ENCODE peak calls at places on chromosome 5, in ten cellular contexts. E is IMR-90, I is brain microvascular endothelial cell, G is foreskin fibroblast, J is glutamatergic neuron, S is AG04449, R is astrocyte of the spinal cord, P is mesothelial cell of epicardium, H is neural progenitor cell, X is pancreas. K is an unnamed sample.

GRCh38 chr5:119347996-119348395 is 7.8 kb upstream of the TNFAIP8 start:
- DNase-seq in E (peak), I (no peak), G (peak), J (no peak), S (no peak), R (peak), P (no peak), H (no peak), X (no peak), K (peak)

GRCh38 chr5:138263581-138263980 is 10.8 kb downstream of the GFRA3 start:
- DNase-seq in E (no peak), I (no peak), G (no peak), J (no peak), S (no peak), R (no peak), P (no peak), H (no peak), X (no peak), K (no peak)

GRCh38 chr5:95861221-95861857 is 38.8 kb upstream of the GLRX start:
- DNase-seq in E (peak), I (peak), G (peak), J (no peak), S (peak), R (peak), P (no peak), H (no peak), X (peak), K (peak)

GRCh38 chr5:119031905-119032304 is 39.0 kb upstream of the DMXL1 start:
- DNase-seq in E (no peak), I (peak), G (no peak), J (no peak), S (no peak), R (no peak), P (no peak), H (no peak), X (no peak), K (no peak)

GRCh38 chr5:1016036-1016435 is 7.4 kb downstream of the NKD2 start:
- DNase-seq in E (no peak), I (no peak), G (no peak), J (peak), S (no peak), R (no peak), P (no peak), H (no peak), X (no peak), K (no peak)

GRCh38 chr5:79924936-79925893 is 65.8 kb downstream of the MTX3 start:
- DNase-seq in E (peak), I (no peak), G (peak), J (peak), S (no peak), R (no peak), P (no peak), H (peak), X (no peak), K (no peak)

GRCh38 chr5:72412283-72413055 is 92.3 kb downstream of the PTCD2 start:
- DNase-seq in E (peak), I (peak), G (no peak), J (no peak), S (peak), R (peak), P (no peak), H (no peak), X (no peak), K (no peak)

GRCh38 chr5:117455236-117456233 is 880.9 kb upstream of the SEMA6A start:
- DNase-seq in E (no peak), I (no peak), G (no peak), J (no peak), S (no peak), R (no peak), P (no peak), H (peak), X (peak), K (no peak)

GRCh38 chr5:96427823-96428222 is 5.2 kb downstream of the PCSK1 start:
- DNase-seq in E (peak), I (peak), G (no peak), J (no peak), S (no peak), R (peak), P (no peak), H (peak), X (no peak), K (no peak)

GRCh38 chr5:145830594-145830993 is 4.5 kb downstream of the PRELID2 start:
- DNase-seq in E (peak), I (no peak), G (peak), J (no peak), S (peak), R (peak), P (no peak), H (no peak), X (no peak), K (peak)

GRCh38 chr5:111680737-111681413 is 76.1 kb downstream of the NREP start:
- DNase-seq in E (peak), I (peak), G (peak), J (no peak), S (peak), R (peak), P (peak), H (no peak), X (peak), K (peak)

GRCh38 chr5:2203774-2204173 is 321.0 kb upstream of the IRX4 start:
- DNase-seq in E (no peak), I (no peak), G (no peak), J (no peak), S (no peak), R (no peak), P (no peak), H (no peak), X (no peak), K (no peak)

GRCh38 chr5:18393546-18393945 is 759.3 kb downstream of the TAF11L14 start:
- DNase-seq in E (no peak), I (no peak), G (no peak), J (no peak), S (no peak), R (no peak), P (no peak), H (no peak), X (no peak), K (no peak)

GRCh38 chr5:143205386-143205785 is 198.1 kb downstream of the NR3C1 start:
- DNase-seq in E (peak), I (peak), G (peak), J (no peak), S (peak), R (peak), P (no peak), H (no peak), X (no peak), K (peak)

GRCh38 chr5:110258460-110258859 is 468.0 kb downstream of the TMEM232 start:
- DNase-seq in E (no peak), I (peak), G (peak), J (peak), S (peak), R (peak), P (no peak), H (peak), X (no peak), K (peak)

GRCh38 chr5:55908804-55909203 is 57.6 kb downstream of the IL31RA start:
- DNase-seq in E (no peak), I (no peak), G (no peak), J (no peak), S (peak), R (no peak), P (no peak), H (no peak), X (no peak), K (no peak)

GRCh38 chr5:58849995-58850667 is 267.3 kb downstream of the RAB3C start:
- DNase-seq in E (peak), I (peak), G (no peak), J (no peak), S (no peak), R (peak), P (peak), H (peak), X (peak), K (no peak)

GRCh38 chr5:133466551-133467324 is 145.6 kb downstream of the FSTL4 start:
- DNase-seq in E (no peak), I (no peak), G (no peak), J (no peak), S (no peak), R (no peak), P (no peak), H (no peak), X (no peak), K (no peak)

GRCh38 chr5:176614805-176615478 is 5.0 kb upstream of the GPRIN1 start:
- DNase-seq in E (peak), I (peak), G (peak), J (no peak), S (no peak), R (peak), P (no peak), H (no peak), X (no peak), K (no peak)

GRCh38 chr5:85843535-85843934 is 774.2 kb upstream of the COX7C start:
- DNase-seq in E (no peak), I (no peak), G (no peak), J (no peak), S (no peak), R (no peak), P (no peak), H (no peak), X (no peak), K (no peak)

GRCh38 chr5:32326216-32326772 is 13.6 kb upstream of the MTMR12 start:
- DNase-seq in E (peak), I (peak), G (peak), J (no peak), S (no peak), R (peak), P (no peak), H (no peak), X (no peak), K (no peak)

GRCh38 chr5:115374057-115374775 is 77.8 kb upstream of the CCDC112 start:
- DNase-seq in E (no peak), I (no peak), G (no peak), J (no peak), S (no peak), R (no peak), P (no peak), H (no peak), X (peak), K (no peak)

GRCh38 chr5:76607353-76607871 is 15.8 kb downstream of the F2RL2 start:
- DNase-seq in E (peak), I (no peak), G (no peak), J (no peak), S (no peak), R (peak), P (no peak), H (peak), X (no peak), K (no peak)

GRCh38 chr5:148912714-148913398 is 86.4 kb downstream of the ADRB2 start:
- DNase-seq in E (peak), I (peak), G (peak), J (no peak), S (peak), R (peak), P (peak), H (peak), X (no peak), K (peak)
- TF ChIP-seq CTCF in E (peak), I (peak), G (no peak), J (no peak), S (peak), R (peak), P (no peak), H (peak), X (peak), K (peak)

GRCh38 chr5:157740211-157740610 is 3.3 kb upstream of the LSM11 start:
- DNase-seq in E (no peak), I (no peak), G (no peak), J (no peak), S (no peak), R (no peak), P (no peak), H (peak), X (no peak), K (no peak)
- TF ChIP-seq CTCF in E (peak), I (peak), G (peak), J (peak), S (peak), R (peak), P (no peak), H (peak), X (peak), K (peak)

GRCh38 chr5:66867622-66868322 is 271.6 kb downstream of the MAST4 start:
- DNase-seq in E (no peak), I (no peak), G (no peak), J (no peak), S (no peak), R (no peak), P (no peak), H (no peak), X (no peak), K (no peak)

GRCh38 chr5:66873990-66874389 is 277.8 kb downstream of the MAST4 start:
- DNase-seq in E (no peak), I (no peak), G (no peak), J (no peak), S (no peak), R (no peak), P (no peak), H (no peak), X (no peak), K (no peak)

GRCh38 chr5:66872688-66873333 is 276.6 kb downstream of the MAST4 start:
- DNase-seq in E (no peak), I (no peak), G (no peak), J (no peak), S (no peak), R (no peak), P (no peak), H (peak), X (no peak), K (no peak)

GRCh38 chr5:66871651-66872050 is 275.5 kb downstream of the MAST4 start:
- DNase-seq in E (no peak), I (no peak), G (no peak), J (no peak), S (no peak), R (no peak), P (no peak), H (no peak), X (no peak), K (no peak)

GRCh38 chr5:66869347-66869746 is 273.2 kb downstream of the MAST4 start:
- DNase-seq in E (no peak), I (no peak), G (no peak), J (no peak), S (no peak), R (no peak), P (no peak), H (no peak), X (no peak), K (no peak)
- TF ChIP-seq CTCF in E (no peak), I (no peak), G (no peak), J (no peak), S (no peak), R (no peak), P (no peak), H (no peak), X (no peak), K (no peak)

GRCh38 chr5:124747770-124748686 is 1.6 kb upstream of the ZNF608 start:
- DNase-seq in E (peak), I (no peak), G (peak), J (no peak), S (no peak), R (no peak), P (no peak), H (peak), X (no peak), K (no peak)

GRCh38 chr5:124746916-124747769 is 704 bp upstream of the ZNF608 start:
- DNase-seq in E (peak), I (peak), G (peak), J (peak), S (no peak), R (peak), P (peak), H (peak), X (peak), K (peak)

GRCh38 chr5:124751031-124751430 is 4.6 kb upstream of the ZNF608 start:
- DNase-seq in E (no peak), I (no peak), G (no peak), J (no peak), S (no peak), R (no peak), P (no peak), H (no peak), X (no peak), K (no peak)

GRCh38 chr5:124746252-124746915 is at the start of gene ZNF608:
- DNase-seq in E (peak), I (peak), G (peak), J (no peak), S (no peak), R (peak), P (no peak), H (peak), X (peak), K (no peak)

DNA sequence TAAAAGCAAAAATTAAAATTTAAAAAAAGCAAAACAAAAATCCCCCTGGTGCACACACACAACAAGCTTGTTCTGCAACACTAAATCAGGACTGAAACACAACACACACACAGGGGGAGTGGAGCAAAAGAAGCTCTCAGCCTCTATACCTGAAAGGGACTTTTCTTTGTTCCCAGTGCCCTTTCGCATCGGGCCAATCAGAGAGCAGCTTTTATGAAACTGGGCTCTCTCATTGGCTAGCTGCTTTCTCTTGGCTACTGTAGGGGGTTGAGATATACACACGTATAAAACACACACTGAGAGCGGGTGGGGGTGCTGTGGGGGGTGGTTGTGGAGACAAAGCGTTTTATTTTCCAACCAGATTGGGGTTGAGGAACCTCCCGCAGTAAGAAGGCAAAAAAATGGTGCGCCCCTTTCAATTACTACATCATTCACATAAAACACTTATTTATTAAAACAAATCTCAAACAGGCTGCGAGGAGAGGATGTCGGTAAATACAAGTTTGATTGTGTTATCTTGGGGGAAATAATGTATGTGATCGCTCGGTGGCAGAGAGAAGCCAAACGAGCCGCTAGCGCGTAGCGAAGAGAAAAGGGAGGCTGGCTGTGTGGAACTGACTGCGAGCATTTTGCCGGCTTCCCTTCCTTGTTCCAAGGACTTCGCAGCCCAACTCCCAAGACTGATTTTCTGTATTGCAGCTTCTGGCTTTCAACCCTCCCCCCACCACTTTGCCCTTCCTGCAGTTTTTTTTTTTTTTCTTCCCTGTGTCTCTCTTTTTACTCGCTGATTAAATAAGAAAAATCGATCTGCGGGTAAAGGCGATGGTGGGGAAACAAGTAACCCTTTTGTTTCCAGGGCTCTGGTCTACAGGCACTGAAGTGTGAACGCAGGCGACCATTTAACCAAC is 2.5 kb upstream of the ZNF608 start:
- DNase-seq in E (peak), I (peak), G (peak), J (peak), S (no peak), R (peak), P (peak), H (peak), X (peak), K (peak)
- TF ChIP-seq CTCF in E (no peak), I (no peak), G (no peak), J (no peak), S (no peak), R (no peak), P (no peak), H (no peak), X (no peak), K (no peak)

DNA sequence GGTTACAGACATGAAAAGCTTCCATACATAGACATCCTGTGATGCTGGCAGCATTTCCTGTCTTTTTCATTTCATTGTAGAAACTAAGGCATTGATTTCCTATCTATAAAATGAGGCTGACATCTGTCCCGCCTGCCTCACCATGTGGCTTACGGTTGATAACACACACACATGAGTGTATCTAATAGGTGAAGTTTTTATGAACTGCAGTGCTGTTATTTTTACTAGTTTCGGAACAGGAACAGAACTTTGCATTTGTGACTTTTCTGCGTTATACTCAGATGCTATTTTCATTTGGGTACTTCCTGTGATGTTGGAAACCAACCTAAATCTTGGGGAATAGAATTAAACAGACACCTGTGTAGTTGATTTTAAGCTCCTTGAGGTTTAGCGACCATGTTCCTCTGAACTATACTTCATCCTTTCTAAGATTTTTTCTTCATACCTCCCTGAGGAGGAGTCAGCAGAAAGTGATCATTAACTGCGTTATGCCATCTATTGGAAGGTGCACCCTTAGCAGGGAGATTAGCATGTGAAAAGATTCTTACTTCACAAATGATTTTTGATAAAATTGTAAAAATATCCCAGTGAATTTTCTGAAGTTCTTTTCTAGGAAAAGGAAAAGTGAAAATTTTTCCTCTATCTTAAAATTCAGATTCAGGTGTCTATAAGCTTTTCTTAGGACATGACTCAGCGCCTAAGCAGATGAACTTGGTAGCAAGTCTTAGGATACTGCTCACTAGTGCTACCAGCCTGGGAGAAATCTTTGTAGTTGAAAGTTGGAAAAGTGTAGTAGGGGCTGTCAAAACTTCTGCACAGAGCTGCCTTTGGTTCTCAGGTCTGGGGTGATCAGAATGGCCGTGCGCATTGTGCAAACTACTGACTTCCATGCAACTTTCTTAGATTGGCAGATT is 134.5 kb downstream of the TRIO start:
- DNase-seq in E (no peak), I (no peak), G (no peak), J (no peak), S (no peak), R (no peak), P (no peak), H (no peak), X (no peak), K (no peak)
- TF ChIP-seq CTCF in E (no peak), I (no peak), G (no peak), J (no peak), S (no peak), R (no peak), P (no peak), H (no peak), X (no peak), K (no peak)

GRCh38 chr5:140347382-140347781 is 979 bp upstream of the HBEGF start:
- DNase-seq in E (no peak), I (no peak), G (no peak), J (no peak), S (no peak), R (no peak), P (no peak), H (no peak), X (no peak), K (no peak)

GRCh38 chr5:140346348-140347221 is at the start of gene HBEGF:
- DNase-seq in E (peak), I (peak), G (peak), J (peak), S (no peak), R (peak), P (peak), H (peak), X (peak), K (no peak)

GRCh38 chr5:140344683-140345423 is 1.6 kb downstream of the HBEGF start:
- DNase-seq in E (peak), I (no peak), G (peak), J (no peak), S (no peak), R (peak), P (no peak), H (no peak), X (no peak), K (no peak)

GRCh38 chr5:140348104-140348503 is 1.7 kb upstream of the HBEGF start:
- DNase-seq in E (no peak), I (no peak), G (no peak), J (no peak), S (no peak), R (no peak), P (no peak), H (no peak), X (no peak), K (no peak)

GRCh38 chr5:140345919-140346347 is 470 bp downstream of the HBEGF start:
- DNase-seq in E (peak), I (peak), G (peak), J (peak), S (no peak), R (peak), P (peak), H (peak), X (peak), K (no peak)
- TF ChIP-seq CTCF in E (peak), I (peak), G (peak), J (no peak), S (peak), R (peak), P (no peak), H (peak), X (no peak), K (peak)

GRCh38 chr5:179858586-179859427 is at the start of gene MRNIP:
- DNase-seq in E (peak), I (peak), G (peak), J (peak), S (peak), R (peak), P (peak), H (peak), X (peak), K (peak)
- TF ChIP-seq CTCF in E (no peak), I (peak), G (no peak), J (no peak), S (no peak), R (peak), P (no peak), H (no peak), X (no peak), K (peak)

GRCh38 chr5:91955610-91956009 is 572.5 kb upstream of the ARRDC3 start:
- DNase-seq in E (no peak), I (no peak), G (no peak), J (peak), S (no peak), R (no peak), P (no peak), H (no peak), X (peak), K (no peak)

GRCh38 chr5:91957671-91958070 is 574.6 kb upstream of the ARRDC3 start:
- DNase-seq in E (peak), I (peak), G (no peak), J (no peak), S (no peak), R (peak), P (no peak), H (no peak), X (no peak), K (no peak)

GRCh38 chr5:91956738-91957137 is 573.6 kb upstream of the ARRDC3 start:
- DNase-seq in E (no peak), I (no peak), G (no peak), J (no peak), S (no peak), R (no peak), P (no peak), H (peak), X (no peak), K (no peak)
- TF ChIP-seq CTCF in E (no peak), I (no peak), G (no peak), J (no peak), S (no peak), R (no peak), P (no peak), H (no peak), X (no peak), K (no peak)